ENCODE peak calls at places on chromosome 7, in nine cellular contexts. Q is astrocyte of the spinal cord, O is Calu3, I is OCI-LY7, J is neural progenitor cell, E is osteocyte, B is lung, W is heart left ventricle, X is foreskin fibroblast. K is an unnamed sample.

GRCh38 chr7:104142147-104142546 is 65.7 kb downstream of the ORC5 start:
- DNase-seq in W (no peak), E (no peak), J (no peak), B (no peak), O (no peak), X (no peak), Q (peak), I (no peak), K (no peak)

GRCh38 chr7:25117226-25118047 is 7.6 kb downstream of the CYCS start:
- DNase-seq in W (no peak), O (no peak), I (peak), B (no peak), Q (no peak), X (no peak), E (no peak), J (no peak), K (no peak)

GRCh38 chr7:34463830-34464229 is 194.2 kb upstream of the NPSR1 start:
- DNase-seq in W (no peak), B (no peak), Q (no peak), O (peak), J (no peak), I (no peak), E (no peak), X (no peak), K (no peak)

GRCh38 chr7:155470686-155471638 is 13.0 kb downstream of the EN2 start:
- DNase-seq in E (no peak), Q (no peak), W (no peak), B (no peak), O (no peak), X (peak), J (no peak), I (no peak), K (no peak)

GRCh38 chr7:90266808-90267207 is 21.8 kb downstream of the CFAP69 start:
- DNase-seq in O (no peak), X (peak), E (no peak), J (no peak), W (no peak), I (no peak), B (no peak), Q (no peak), K (no peak)

GRCh38 chr7:89456556-89456955 is 661.0 kb upstream of the TEX47 start:
- DNase-seq in I (no peak), B (no peak), X (no peak), E (no peak), O (no peak), J (no peak), Q (no peak), W (no peak), K (no peak)

GRCh38 chr7:155864991-155865690 is 52.9 kb upstream of the SHH start:
- DNase-seq in O (no peak), Q (no peak), E (peak), X (no peak), W (no peak), J (no peak), B (no peak), I (no peak), K (no peak)

GRCh38 chr7:23004247-23004520 is 9.7 kb downstream of the HYCC1 start:
- DNase-seq in X (peak), B (no peak), E (no peak), W (no peak), Q (no peak), O (no peak), J (no peak), I (no peak), K (no peak)

GRCh38 chr7:130134106-130134636 is 63.8 kb downstream of the KLHDC10 start:
- DNase-seq in I (no peak), E (no peak), W (no peak), B (no peak), J (peak), O (no peak), X (no peak), Q (no peak), K (no peak)

GRCh38 chr7:17153571-17153970 is 144.9 kb upstream of the AHR start:
- DNase-seq in I (no peak), J (no peak), E (no peak), B (no peak), W (no peak), O (no peak), Q (no peak), X (peak), K (no peak)

GRCh38 chr7:101235050-101235449 is 2.6 kb downstream of the CLDN15 start:
- DNase-seq in W (no peak), O (no peak), E (no peak), Q (no peak), X (no peak), B (no peak), J (peak), I (no peak), K (peak)

GRCh38 chr7:133246558-133246957 is 6.3 kb upstream of the EXOC4 start:
- DNase-seq in W (no peak), B (no peak), O (no peak), Q (no peak), I (no peak), E (no peak), J (no peak), X (no peak), K (no peak)

DNA sequence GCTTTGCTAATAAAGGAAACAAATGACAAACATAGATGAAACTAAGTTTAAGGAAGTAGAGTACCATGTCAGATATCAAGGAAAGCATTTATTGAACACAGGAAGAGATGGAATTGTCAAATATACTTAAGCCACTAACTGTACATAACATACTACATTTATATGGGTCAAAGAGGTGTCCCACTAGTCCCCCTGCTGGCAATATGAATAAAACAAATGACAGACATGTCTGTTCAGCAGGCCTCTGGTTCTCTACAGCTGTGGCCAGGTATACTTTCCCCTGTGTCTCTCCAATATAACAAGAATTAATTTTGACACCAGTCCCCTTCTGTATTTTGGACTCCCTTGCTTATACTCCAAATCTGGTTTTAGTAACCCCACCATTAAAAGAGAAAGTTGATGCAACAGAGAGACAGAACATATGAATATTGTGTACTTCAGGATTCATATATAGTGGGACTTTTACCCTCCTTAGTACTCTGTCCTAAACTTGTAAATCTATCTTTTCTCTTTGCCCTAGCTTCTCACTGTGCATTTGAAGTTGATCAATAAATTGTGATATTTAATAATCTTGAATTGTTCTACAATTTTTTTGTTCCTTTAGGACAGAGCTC is 42.9 kb downstream of the CD36 start:
- DNase-seq in X (peak), O (peak), B (no peak), Q (peak), W (no peak), I (no peak), E (no peak), J (no peak), K (peak)
- TF ChIP-seq CTCF in X (peak), O (no peak), B (peak), Q (peak), W (peak), I (peak), E (peak), J (peak), K (no peak)

GRCh38 chr7:147803625-147804024 is 786.9 kb upstream of the C7orf33 start:
- DNase-seq in Q (no peak), O (no peak), B (no peak), E (no peak), J (peak), I (no peak), X (no peak), W (no peak), K (no peak)

GRCh38 chr7:147803151-147803550 is 787.4 kb upstream of the C7orf33 start:
- DNase-seq in I (no peak), X (no peak), B (no peak), Q (no peak), O (no peak), J (no peak), W (no peak), E (no peak), K (no peak)

GRCh38 chr7:147804032-147804431 is 786.5 kb upstream of the C7orf33 start:
- DNase-seq in I (no peak), W (no peak), O (no peak), B (no peak), Q (no peak), E (no peak), J (no peak), X (no peak), K (no peak)

GRCh38 chr7:147809785-147810184 is 780.8 kb upstream of the C7orf33 start:
- DNase-seq in X (no peak), B (no peak), O (no peak), E (no peak), Q (no peak), J (no peak), I (no peak), W (no peak), K (no peak)

DNA sequence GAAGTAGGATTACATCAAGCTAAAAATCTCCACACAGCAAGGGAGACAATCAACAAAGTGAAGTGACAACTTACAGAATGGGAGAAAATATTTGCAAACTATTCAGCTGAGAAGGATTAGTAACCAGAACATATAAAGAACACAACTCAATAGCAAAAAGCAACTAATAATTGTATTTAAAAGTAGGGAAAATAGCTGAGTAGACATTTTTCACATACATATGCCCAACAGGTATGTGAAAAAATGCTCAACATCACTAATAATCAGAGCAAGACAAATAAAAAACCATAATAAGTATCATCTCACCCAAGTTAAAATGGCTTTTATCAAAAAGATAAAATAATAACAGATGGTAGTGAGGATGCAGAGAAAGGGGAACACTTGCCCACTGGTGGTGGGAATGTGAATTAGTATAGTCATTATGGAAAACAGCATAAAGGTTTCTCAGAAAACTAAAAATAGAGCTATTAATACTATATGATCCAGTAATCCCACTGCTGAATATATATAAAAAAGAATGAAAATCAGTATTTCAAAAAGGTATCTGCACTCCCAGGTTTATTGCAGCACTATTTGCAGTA is 784.5 kb upstream of the C7orf33 start:
- DNase-seq in O (no peak), E (no peak), Q (no peak), B (no peak), X (no peak), W (no peak), I (no peak), J (no peak), K (no peak)
- TF ChIP-seq CTCF in O (no peak), E (no peak), Q (no peak), B (no peak), X (no peak), W (no peak), I (no peak), J (no peak), K (peak)

GRCh38 chr7:105399043-105399725 is 10.5 kb upstream of the SRPK2 start:
- DNase-seq in J (no peak), W (no peak), B (no peak), I (peak), Q (peak), O (no peak), E (no peak), X (peak), K (no peak)
- TF ChIP-seq CTCF in J (peak), W (no peak), B (no peak), I (peak), Q (peak), O (peak), E (peak), X (peak), K (peak)

DNA sequence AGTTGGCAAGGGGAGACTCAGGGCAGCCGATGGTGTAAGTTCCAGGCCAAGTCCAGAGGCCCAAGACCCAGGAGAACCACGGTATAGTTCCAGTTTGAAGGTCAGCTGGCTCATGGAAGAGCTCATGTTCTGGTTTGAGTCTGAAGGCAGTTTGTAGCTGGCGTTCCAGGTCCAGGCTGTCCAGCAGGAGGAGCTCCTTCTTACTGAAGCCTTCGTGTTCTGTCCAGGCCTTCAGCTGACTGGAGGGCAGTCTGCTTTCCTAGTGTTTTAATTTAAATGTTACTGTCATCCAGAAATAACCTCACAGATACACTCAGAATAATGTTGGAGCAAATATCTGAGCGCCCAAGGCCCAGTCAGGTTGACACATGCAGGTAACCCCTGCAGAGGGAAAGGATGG is 4.2 kb downstream of the SUN1 start:
- DNase-seq in W (peak), B (no peak), E (no peak), J (peak), O (peak), X (peak), I (no peak), Q (peak), K (peak)
- TF ChIP-seq CTCF in W (peak), B (no peak), E (peak), J (peak), O (peak), X (peak), I (no peak), Q (peak), K (peak)

GRCh38 chr7:54674891-54675290 is 84.1 kb downstream of the SEC61G start:
- DNase-seq in Q (no peak), X (no peak), E (no peak), W (no peak), J (no peak), O (no peak), B (no peak), I (no peak), K (no peak)

GRCh38 chr7:54679414-54679813 is 79.6 kb downstream of the SEC61G start:
- DNase-seq in O (no peak), E (no peak), Q (no peak), X (no peak), B (no peak), W (no peak), J (no peak), I (no peak), K (no peak)

GRCh38 chr7:54680377-54681005 is 78.5 kb downstream of the SEC61G start:
- DNase-seq in B (no peak), O (no peak), Q (no peak), X (no peak), E (no peak), W (no peak), I (no peak), J (no peak), K (no peak)

GRCh38 chr7:54678763-54679396 is 80.1 kb downstream of the SEC61G start:
- DNase-seq in X (peak), I (no peak), E (peak), J (no peak), Q (no peak), O (no peak), B (no peak), W (no peak), K (no peak)
- TF ChIP-seq CTCF in X (no peak), I (no peak), E (no peak), J (peak), Q (no peak), O (no peak), B (no peak), W (no peak), K (no peak)

GRCh38 chr7:87505122-87505521 is 29.6 kb upstream of the ABCB4 start:
- DNase-seq in Q (no peak), X (peak), B (no peak), I (no peak), E (no peak), J (no peak), W (no peak), O (no peak), K (no peak)

GRCh38 chr7:87505557-87506242 is 30.2 kb upstream of the ABCB4 start:
- DNase-seq in W (no peak), O (no peak), B (no peak), E (no peak), J (no peak), X (no peak), I (no peak), Q (no peak), K (no peak)

GRCh38 chr7:87510430-87510875 is 35.0 kb upstream of the ABCB4 start:
- DNase-seq in W (no peak), J (no peak), O (no peak), X (no peak), I (no peak), Q (no peak), B (no peak), E (no peak), K (no peak)

GRCh38 chr7:87506243-87507180 is 31.0 kb upstream of the ABCB4 start:
- DNase-seq in B (no peak), E (no peak), J (no peak), I (no peak), X (peak), Q (peak), O (no peak), W (no peak), K (no peak)

GRCh38 chr7:87507446-87507845 is 32.0 kb upstream of the ABCB4 start:
- DNase-seq in J (peak), O (no peak), Q (no peak), W (no peak), E (no peak), I (no peak), X (peak), B (no peak), K (no peak)
- TF ChIP-seq CTCF in J (peak), O (no peak), Q (peak), W (no peak), E (no peak), I (peak), X (no peak), B (no peak), K (no peak)